ENCODE peak calls at places on chromosomes 7 and 10, in five cellular contexts. E is fibroblast of mammary gland, T is mammary epithelial cell, V is tibial artery, M is astrocyte of the spinal cord. A is an unnamed sample.

GRCh38 chr10:89518876-89519842 is 16.2 kb downstream of the SLC16A12 start:
- DNase-seq in E (peak), T (no peak), V (peak), M (peak), A (peak)

GRCh38 chr10:100509241-100509640 is 10.4 kb downstream of the SEC31B start:
- DNase-seq in E (no peak), T (no peak), V (no peak), M (no peak), A (no peak)

GRCh38 chr10:110762109-110762848 is 109.4 kb upstream of the PDCD4 start:
- DNase-seq in E (no peak), T (no peak), V (no peak), M (no peak), A (no peak)

GRCh38 chr10:103845983-103846382 is 9.4 kb downstream of the SH3PXD2A start:
- DNase-seq in E (no peak), T (no peak), V (peak), M (no peak), A (no peak)

GRCh38 chr7:35424869-35425495 is 171.1 kb upstream of the TBX20 start:
- DNase-seq in E (peak), T (peak), V (peak), M (peak), A (peak)

GRCh38 chr7:129258649-129259389 is 34.0 kb downstream of the AHCYL2 start:
- DNase-seq in E (no peak), T (no peak), V (no peak), M (peak), A (no peak)

GRCh38 chr7:116525298-116525912 is 569 bp downstream of the CAV1 start:
- DNase-seq in E (no peak), T (peak), V (peak), M (no peak), A (peak)

GRCh38 chr10:76251773-76252617 is 820.6 kb downstream of the LRMDA start:
- DNase-seq in E (peak), T (no peak), V (no peak), M (peak), A (no peak)

GRCh38 chr7:29239638-29240037 is 45.1 kb downstream of the CHN2 start:
- DNase-seq in E (peak), T (no peak), V (no peak), M (no peak), A (peak)

GRCh38 chr7:66558660-66559465 is 69.8 kb upstream of the KCTD7 start:
- DNase-seq in E (no peak), T (no peak), V (no peak), M (peak), A (no peak)

GRCh38 chr7:66330961-66331360 is 125.8 kb downstream of the TPST1 start:
- DNase-seq in E (peak), T (no peak), V (peak), M (no peak), A (no peak)

GRCh38 chr7:141737118-141737835 is 881 bp upstream of the SSBP1 start:
- DNase-seq in E (peak), T (peak), V (no peak), M (no peak), A (peak)

GRCh38 chr10:124211921-124212320 is 118.5 kb upstream of the CHST15 start:
- DNase-seq in E (peak), T (peak), V (no peak), M (peak), A (peak)

GRCh38 chr7:111953611-111954010 is 252.6 kb downstream of the DOCK4 start:
- DNase-seq in E (peak), T (peak), V (no peak), M (no peak), A (peak)

GRCh38 chr7:39073432-39073831 is 95.7 kb downstream of the POU6F2 start:
- DNase-seq in E (no peak), T (no peak), V (peak), M (no peak), A (no peak)

GRCh38 chr10:132272061-132272766 is 35.5 kb downstream of the STK32C start:
- DNase-seq in E (peak), T (no peak), V (no peak), M (peak), A (no peak)

GRCh38 chr7:42350801-42351200 is 113.8 kb upstream of the GLI3 start:
- DNase-seq in E (peak), T (no peak), V (no peak), M (peak), A (peak)

GRCh38 chr10:12835709-12836108 is 165.8 kb downstream of the CCDC3 start:
- DNase-seq in E (peak), T (peak), V (no peak), M (peak), A (peak)

GRCh38 chr10:29028486-29028885 is 260.4 kb upstream of the LYZL1 start:
- DNase-seq in E (no peak), T (no peak), V (no peak), M (no peak), A (no peak)

GRCh38 chr10:59611048-59611447 is 98.6 kb downstream of the SLC16A9 start:
- DNase-seq in E (no peak), T (no peak), V (no peak), M (no peak), A (no peak)

GRCh38 chr10:78194050-78194449 is 160.4 kb downstream of the RPS24 start:
- DNase-seq in E (no peak), T (no peak), V (no peak), M (no peak), A (no peak)

GRCh38 chr7:27382307-27382706 is 139.7 kb downstream of the EVX1 start:
- DNase-seq in E (no peak), T (no peak), V (no peak), M (no peak), A (no peak)

GRCh38 chr10:127228195-127228785 is 31.9 kb upstream of the INSYN2A start:
- DNase-seq in E (peak), T (no peak), V (peak), M (peak), A (no peak)

GRCh38 chr10:80870282-80870681 is 332.6 kb downstream of the SH2D4B start:
- DNase-seq in E (no peak), T (no peak), V (no peak), M (no peak), A (no peak)

DNA sequence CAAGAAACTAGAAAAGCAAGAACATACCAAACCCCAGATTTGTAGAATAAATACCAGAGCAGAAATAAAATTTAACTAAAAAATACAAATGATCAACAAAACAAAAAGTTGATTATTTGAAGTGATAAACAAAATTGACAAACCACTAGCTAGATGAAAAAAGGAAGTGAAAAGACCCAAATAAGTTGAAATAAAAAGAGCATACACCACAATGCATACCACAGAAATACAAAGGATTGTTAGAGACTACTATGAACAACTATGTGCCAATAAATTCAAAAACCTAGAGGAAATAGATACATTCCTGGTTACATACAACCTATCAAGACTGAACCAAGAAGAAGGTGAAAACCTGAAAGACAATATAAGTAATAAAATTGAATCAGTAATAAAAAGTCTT is 333.4 kb downstream of the SH2D4B start:
- DNase-seq in E (no peak), T (no peak), V (no peak), M (no peak), A (no peak)
- TF ChIP-seq CTCF in E (no peak), T (no peak), V (no peak), M (no peak), A (no peak)

DNA sequence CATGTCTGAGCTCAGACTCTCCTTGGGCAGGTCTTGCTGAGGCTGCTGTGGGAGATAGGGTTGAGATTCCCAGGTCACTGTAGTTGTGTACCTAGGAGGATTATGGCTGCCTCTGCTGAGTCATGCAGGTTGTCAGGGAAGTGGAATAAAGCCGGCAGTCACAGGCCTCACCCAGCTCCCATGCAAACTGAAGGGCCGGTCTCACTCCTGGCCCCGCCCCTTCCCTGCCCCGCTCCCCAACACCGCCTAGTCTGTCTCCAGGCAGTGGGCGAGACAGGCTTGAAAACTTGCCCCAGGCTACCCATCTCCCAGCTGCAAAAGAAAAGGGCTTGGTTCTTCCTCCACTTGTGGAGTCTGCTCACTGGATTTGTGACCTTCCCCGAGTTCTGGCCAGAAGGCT is 41.6 kb upstream of the SDHAF3 start:
- DNase-seq in E (no peak), T (peak), V (no peak), M (no peak), A (peak)
- TF ChIP-seq CTCF in E (no peak), T (no peak), V (no peak), M (no peak), A (no peak)

GRCh38 chr10:33288127-33288526 is 46.3 kb downstream of the NRP1 start:
- DNase-seq in E (no peak), T (no peak), V (no peak), M (no peak), A (no peak)

GRCh38 chr10:33289776-33290175 is 44.7 kb downstream of the NRP1 start:
- DNase-seq in E (no peak), T (no peak), V (no peak), M (no peak), A (no peak)

GRCh38 chr10:33293081-33293480 is 41.4 kb downstream of the NRP1 start:
- DNase-seq in E (no peak), T (no peak), V (no peak), M (no peak), A (no peak)

GRCh38 chr10:33291053-33291592 is 43.3 kb downstream of the NRP1 start:
- DNase-seq in E (peak), T (peak), V (no peak), M (peak), A (peak)

GRCh38 chr10:33290286-33291052 is 44.0 kb downstream of the NRP1 start:
- DNase-seq in E (no peak), T (no peak), V (no peak), M (no peak), A (no peak)
- TF ChIP-seq CTCF in E (no peak), T (no peak), V (no peak), M (peak), A (peak)

DNA sequence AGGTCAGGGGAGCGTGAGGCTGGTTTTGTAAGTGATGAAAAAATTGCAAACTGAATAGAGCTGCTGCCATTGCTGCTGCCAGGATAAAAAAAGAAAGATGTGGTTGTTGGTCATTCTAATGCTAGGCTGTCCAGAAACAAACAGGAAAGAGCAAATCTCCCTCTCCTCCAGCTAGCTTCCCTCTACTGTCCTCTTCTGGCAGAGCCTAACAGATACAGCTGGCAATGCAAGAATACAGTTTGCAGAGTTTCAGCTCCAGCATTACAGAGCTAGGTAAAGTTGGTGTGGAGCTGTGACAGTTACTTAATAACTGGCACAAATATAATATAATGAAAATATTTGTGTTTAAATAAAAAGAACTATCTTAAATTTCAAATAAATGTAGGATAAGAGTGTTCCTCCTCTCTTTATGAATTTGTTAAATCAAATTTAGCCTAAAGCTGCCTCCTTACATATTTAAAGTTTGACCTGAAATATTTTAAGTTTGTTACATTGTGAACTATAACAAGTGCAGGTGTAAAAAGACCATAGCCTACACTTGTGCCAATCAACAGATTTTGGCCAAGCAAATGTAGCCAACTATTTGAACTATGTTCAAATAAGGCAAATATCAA is 407.7 kb downstream of the SH2D4B start:
- DNase-seq in E (no peak), T (no peak), V (no peak), M (no peak), A (peak)
- TF ChIP-seq CTCF in E (no peak), T (peak), V (peak), M (peak), A (peak)

A was measured in MCF 10A.